ENCODE peak calls at places on chromosomes 6 and 20, in nine cellular contexts. Q is NCI-H1417; D is T-helper 1 cell; B is SIG-M5; K is amniotic epithelial cell; P is HEK293T; N is CD8-positive, alpha-beta T cell; X is cardiac muscle cell; A is iris pigment epithelial cell. I is an unnamed sample.

GRCh38 chr6:106827081-106827480 is 147.4 kb downstream of the CD24 start:
- DNase-seq in Q (no peak), D (no peak), B (no peak), K (no peak), P (no peak), N (no peak), X (no peak), A (no peak), I (no peak)

GRCh38 chr6:22068561-22069346 is 228.1 kb downstream of the PRL start:
- DNase-seq in Q (no peak), D (no peak), B (no peak), K (no peak), P (no peak), N (no peak), X (no peak), A (no peak), I (no peak)

GRCh38 chr20:59047938-59048680 is 5.5 kb upstream of the PRELID3B start:
- DNase-seq in Q (no peak), D (no peak), B (no peak), K (peak), P (no peak), N (no peak), X (no peak), A (peak), I (no peak)

GRCh38 chr6:33724281-33725023 is 13.0 kb upstream of the UQCC2 start:
- DNase-seq in Q (no peak), D (no peak), B (no peak), K (no peak), P (no peak), N (no peak), X (no peak), A (no peak), I (no peak)

GRCh38 chr6:23073851-23074250 is 504.5 kb downstream of the HDGFL1 start:
- DNase-seq in Q (no peak), D (no peak), B (no peak), K (no peak), P (no peak), N (no peak), X (no peak), A (peak), I (no peak)

GRCh38 chr6:13357551-13358075 is 29.3 kb upstream of the TBC1D7 start:
- DNase-seq in Q (no peak), D (no peak), B (no peak), K (peak), P (no peak), N (no peak), X (no peak), A (peak), I (no peak)

GRCh38 chr6:169420912-169421543 is 167.4 kb upstream of the THBS2 start:
- DNase-seq in Q (no peak), D (no peak), B (no peak), K (no peak), P (peak), N (no peak), X (peak), A (peak), I (no peak)

GRCh38 chr6:168525114-168525513 is 84.1 kb downstream of the SMOC2 start:
- DNase-seq in Q (no peak), D (no peak), B (no peak), K (no peak), P (no peak), N (no peak), X (no peak), A (no peak), I (no peak)

GRCh38 chr20:45407067-45407745 is 883 bp upstream of the DBNDD2 start:
- DNase-seq in Q (peak), D (no peak), B (no peak), K (peak), P (peak), N (no peak), X (peak), A (peak), I (peak)

GRCh38 chr20:38275815-38276550 is 15.4 kb upstream of the KIAA1755 start:
- DNase-seq in Q (no peak), D (no peak), B (no peak), K (peak), P (no peak), N (no peak), X (no peak), A (peak), I (no peak)

GRCh38 chr20:41135187-41135887 is 2.0 kb upstream of the PLCG1 start:
- DNase-seq in Q (peak), D (peak), B (no peak), K (no peak), P (peak), N (peak), X (peak), A (peak), I (no peak)

GRCh38 chr6:76771076-76771634 is 692.1 kb downstream of the HTR1B start:
- DNase-seq in Q (peak), D (no peak), B (no peak), K (no peak), P (no peak), N (no peak), X (no peak), A (no peak), I (no peak)

GRCh38 chr6:157597461-157598312 is 216.7 kb downstream of the ZDHHC14 start:
- DNase-seq in Q (peak), D (no peak), B (no peak), K (no peak), P (no peak), N (no peak), X (peak), A (no peak), I (peak)

GRCh38 chr20:62454936-62455673 is 20.7 kb downstream of the GATA5 start:
- DNase-seq in Q (no peak), D (no peak), B (no peak), K (no peak), P (no peak), N (no peak), X (peak), A (no peak), I (no peak)

GRCh38 chr6:73515204-73516101 is 5.4 kb downstream of the EEF1A1 start:
- DNase-seq in Q (peak), D (peak), B (no peak), K (peak), P (no peak), N (peak), X (peak), A (peak), I (peak)

GRCh38 chr6:106334646-106335448 is 9.3 kb upstream of the ATG5 start:
- DNase-seq in Q (peak), D (peak), B (no peak), K (peak), P (peak), N (peak), X (peak), A (peak), I (peak)

GRCh38 chr20:32536861-32537656 is 48.1 kb downstream of the NOL4L start:
- DNase-seq in Q (peak), D (peak), B (no peak), K (no peak), P (peak), N (peak), X (no peak), A (no peak), I (no peak)

GRCh38 chr20:3222635-3223600 is 13.6 kb downstream of the ITPA start:
- DNase-seq in Q (peak), D (no peak), B (no peak), K (no peak), P (no peak), N (peak), X (no peak), A (no peak), I (no peak)

GRCh38 chr6:13574149-13574570 is 241 bp upstream of the SIRT5 start:
- DNase-seq in Q (peak), D (peak), B (no peak), K (peak), P (peak), N (peak), X (peak), A (peak), I (peak)

GRCh38 chr20:47989957-47990356 is 204.7 kb upstream of the SULF2 start:
- DNase-seq in Q (no peak), D (no peak), B (no peak), K (no peak), P (no peak), N (no peak), X (no peak), A (no peak), I (no peak)

GRCh38 chr6:55802259-55802658 is 73.1 kb downstream of the BMP5 start:
- DNase-seq in Q (no peak), D (no peak), B (no peak), K (no peak), P (no peak), N (no peak), X (no peak), A (no peak), I (no peak)

GRCh38 chr6:101392561-101393230 is 812 bp upstream of the GRIK2 start:
- DNase-seq in Q (peak), D (no peak), B (no peak), K (no peak), P (peak), N (no peak), X (no peak), A (no peak), I (no peak)

GRCh38 chr6:136607932-136608772 is 57.9 kb upstream of the MAP7 start:
- DNase-seq in Q (peak), D (peak), B (no peak), K (peak), P (peak), N (peak), X (peak), A (peak), I (peak)

GRCh38 chr6:34094474-34095135 is 51.3 kb downstream of the GRM4 start:
- DNase-seq in Q (peak), D (no peak), B (no peak), K (no peak), P (no peak), N (no peak), X (no peak), A (no peak), I (no peak)

GRCh38 chr20:35562541-35563110 is 20.7 kb downstream of the ERGIC3 start:
- DNase-seq in Q (no peak), D (no peak), B (no peak), K (no peak), P (no peak), N (no peak), X (no peak), A (no peak), I (no peak)

GRCh38 chr20:47688385-47689381 is 96.6 kb downstream of the SULF2 start:
- DNase-seq in Q (no peak), D (no peak), B (no peak), K (no peak), P (no peak), N (no peak), X (no peak), A (peak), I (no peak)

GRCh38 chr6:10347561-10348327 is 67.1 kb downstream of the TFAP2A start:
- DNase-seq in Q (no peak), D (no peak), B (no peak), K (peak), P (no peak), N (no peak), X (no peak), A (peak), I (no peak)

GRCh38 chr20:23415958-23416583 is 5.2 kb downstream of the NAPB start:
- DNase-seq in Q (no peak), D (no peak), B (no peak), K (peak), P (no peak), N (no peak), X (no peak), A (peak), I (no peak)

GRCh38 chr6:127833336-127833735 is 67.5 kb downstream of the THEMIS start:
- DNase-seq in Q (no peak), D (no peak), B (no peak), K (no peak), P (no peak), N (no peak), X (no peak), A (peak), I (no peak)

GRCh38 chr6:1667012-1667804 is 57.5 kb downstream of the FOXC1 start:
- DNase-seq in Q (no peak), D (no peak), B (no peak), K (peak), P (peak), N (no peak), X (no peak), A (peak), I (no peak)

GRCh38 chr6:92887871-92888270 is 531.5 kb downstream of the EPHA7 start:
- DNase-seq in Q (no peak), D (no peak), B (no peak), K (no peak), P (no peak), N (no peak), X (no peak), A (no peak), I (no peak)

GRCh38 chr20:17557675-17558006 is 12.2 kb upstream of the DSTN start:
- DNase-seq in Q (peak), D (no peak), B (no peak), K (peak), P (no peak), N (no peak), X (no peak), A (peak), I (no peak)

GRCh38 chr6:131999545-132000146 is 48.5 kb upstream of the CCN2 start:
- DNase-seq in Q (no peak), D (no peak), B (no peak), K (no peak), P (no peak), N (no peak), X (no peak), A (no peak), I (no peak)

GRCh38 chr6:42113929-42114636 is 28.3 kb downstream of the C6orf132 start:
- DNase-seq in Q (no peak), D (no peak), B (no peak), K (peak), P (no peak), N (no peak), X (no peak), A (peak), I (no peak)